ENCODE peak calls at places on chromosome 19, in four cellular contexts. H is gastrocnemius medialis, M is breast epithelium, X is tibial nerve. B is an unnamed sample. For H3K27me3 and H3K36me3, the result is how much of the 10 kb centered on the place peaks cover.

GRCh38 chr19:3366104-3366760 is at the start of gene NFIC:
- DNase-seq in X (peak), M (peak), H (peak), B (peak)

GRCh38 chr19:45922281-45922680 is 7.7 kb upstream of the NANOS2 start:
- DNase-seq in H (no peak), X (no peak), M (no peak), B (no peak)

GRCh38 chr19:44875666-44876418 is 15.2 kb upstream of the TOMM40 start:
- DNase-seq in X (no peak), M (no peak), H (no peak), B (no peak)

GRCh38 chr19:49328741-49329140 is 3.8 kb upstream of the SLC6A16 start:
- DNase-seq in X (no peak), H (no peak), M (no peak), B (no peak)

GRCh38 chr19:52600639-52601024 is 30.5 kb downstream of the ZNF701 start:
- DNase-seq in H (no peak), M (no peak), X (no peak), B (peak)

GRCh38 chr19:35518313-35518712 is 4.9 kb upstream of the DMKN start:
- DNase-seq in X (no peak), M (no peak), H (no peak), B (no peak)

GRCh38 chr19:2426661-2427322 is 594 bp downstream of the TIMM13 start:
- DNase-seq in M (no peak), H (peak), X (no peak), B (no peak)

GRCh38 chr19:35513975-35514809 is 743 bp upstream of the DMKN start:
- DNase-seq in H (no peak), X (no peak), M (no peak), B (no peak)

GRCh38 chr19:963401-964022 is 20.6 kb upstream of the WDR18 start:
- DNase-seq in H (no peak), M (no peak), X (no peak), B (peak)

GRCh38 chr19:32624410-32624809 is 43.4 kb downstream of the PDCD5 start:
- DNase-seq in M (no peak), H (no peak), X (no peak), B (no peak)

GRCh38 chr19:49231389-49231788 is 73.8 kb downstream of the TRPM4 start:
- DNase-seq in M (no peak), X (no peak), H (no peak), B (no peak)

GRCh38 chr19:17248011-17248776 is 2.5 kb upstream of the NR2F6 start:
- DNase-seq in H (no peak), X (no peak), M (no peak), B (no peak)

GRCh38 chr19:48815870-48816501 is 5.2 kb upstream of the BCAT2 start:
- DNase-seq in H (peak), M (no peak), X (no peak), B (no peak)

GRCh38 chr19:55490478-55491436 is 2.5 kb downstream of the SSC5D start:
- DNase-seq in H (no peak), X (no peak), M (no peak), B (peak)

GRCh38 chr19:55493650-55494171 is 5.5 kb downstream of the SSC5D start:
- DNase-seq in M (no peak), X (no peak), H (no peak), B (no peak)

GRCh38 chr19:55493052-55493649 is 4.9 kb downstream of the SSC5D start:
- DNase-seq in X (no peak), M (no peak), H (no peak), B (no peak)

GRCh38 chr19:55491546-55492360 is 3.5 kb downstream of the SSC5D start:
- DNase-seq in X (no peak), H (no peak), M (no peak), B (no peak)

DNA sequence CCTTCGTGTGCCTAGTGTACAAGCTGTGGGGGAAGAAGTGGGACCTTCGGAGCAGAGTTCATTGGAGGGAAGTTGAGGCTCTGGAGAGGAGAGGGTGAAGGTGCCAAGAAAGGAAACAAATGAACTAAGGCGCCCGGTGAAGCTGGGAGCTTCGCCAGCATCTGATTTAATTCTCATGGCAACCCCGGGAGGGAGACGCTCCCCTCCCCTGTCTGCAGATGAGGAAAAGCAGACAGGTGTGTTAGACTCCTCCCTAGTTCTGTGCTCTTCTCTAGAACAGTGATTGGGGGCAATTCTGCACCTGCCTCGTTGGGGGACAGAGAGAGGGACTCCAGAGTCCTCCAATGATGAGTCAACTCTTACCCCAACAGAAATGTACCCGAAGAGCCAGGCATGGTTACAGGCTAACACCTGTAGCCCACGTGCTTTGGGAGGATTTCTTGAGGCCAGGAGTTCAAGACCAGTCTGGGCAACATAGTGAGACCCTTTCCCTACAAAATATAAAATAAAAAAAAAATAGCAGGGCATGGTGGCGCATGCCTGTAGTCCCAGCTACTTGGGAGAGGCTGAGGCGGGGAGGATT is 4.2 kb downstream of the SSC5D start:
- DNase-seq in X (no peak), H (no peak), M (no peak), B (no peak)
- H3K27me3 ChIP-seq in X (under half), H (under half), M (under half), B (half or more)

GRCh38 chr19:19515764-19516519 is at the start of gene NDUFA13:
- DNase-seq in M (peak), X (peak), H (peak), B (peak)

GRCh38 chr19:19514215-19514633 is 1.1 kb downstream of the TSSK6 start:
- DNase-seq in X (no peak), H (peak), M (no peak), B (peak)

GRCh38 chr19:19513671-19514070 is 1.7 kb downstream of the TSSK6 start:
- DNase-seq in M (no peak), H (no peak), X (no peak), B (no peak)

GRCh38 chr19:19517235-19517619 is 1.2 kb downstream of the NDUFA13 start:
- DNase-seq in H (no peak), M (no peak), X (no peak), B (no peak)

DNA sequence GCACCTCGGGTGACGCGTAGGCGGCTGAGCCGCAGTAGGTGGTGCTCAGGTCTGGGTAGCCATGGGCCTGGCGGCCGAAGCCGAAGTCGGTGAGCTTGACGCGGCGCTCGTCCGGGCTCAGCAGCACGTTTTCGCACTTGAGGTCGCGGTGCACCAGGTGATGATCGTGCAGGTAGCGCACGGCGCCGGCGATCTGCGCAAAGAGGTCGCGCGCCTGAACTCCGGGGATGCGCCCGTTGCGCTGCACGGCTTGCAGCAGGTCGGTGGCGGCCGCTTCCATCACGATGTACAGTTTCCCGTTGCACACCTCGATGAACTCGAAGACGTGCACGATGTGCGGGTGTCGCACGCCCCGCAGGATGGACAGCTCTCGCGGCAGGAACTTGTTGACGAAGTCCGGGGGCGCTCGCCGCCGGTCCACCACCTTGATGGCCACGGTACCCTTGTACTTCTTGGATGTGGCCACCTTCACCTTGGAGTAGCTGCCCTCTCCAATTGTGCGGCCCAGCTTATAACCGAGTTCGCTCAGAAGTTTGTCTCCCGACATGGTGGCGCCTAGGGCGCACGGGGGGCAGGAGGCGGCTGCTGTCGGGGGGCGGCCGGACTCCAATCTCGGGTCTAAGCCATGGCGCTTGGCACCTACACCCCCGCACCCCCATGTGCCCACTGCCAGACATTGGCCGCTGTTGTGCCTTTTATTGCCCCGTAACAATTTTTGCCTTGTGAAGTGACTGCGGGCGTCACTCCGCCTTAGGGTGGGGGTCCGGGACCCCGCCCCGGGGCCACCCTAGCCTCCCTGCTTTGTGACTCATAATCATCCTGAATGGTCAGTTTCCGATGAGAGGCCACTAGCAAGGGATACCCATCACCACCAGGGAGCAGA is at the start of gene TSSK6:
- DNase-seq in M (no peak), X (no peak), H (no peak), B (no peak)
- TF ChIP-seq CTCF in M (no peak), X (no peak), H (no peak), B (no peak)

DNA sequence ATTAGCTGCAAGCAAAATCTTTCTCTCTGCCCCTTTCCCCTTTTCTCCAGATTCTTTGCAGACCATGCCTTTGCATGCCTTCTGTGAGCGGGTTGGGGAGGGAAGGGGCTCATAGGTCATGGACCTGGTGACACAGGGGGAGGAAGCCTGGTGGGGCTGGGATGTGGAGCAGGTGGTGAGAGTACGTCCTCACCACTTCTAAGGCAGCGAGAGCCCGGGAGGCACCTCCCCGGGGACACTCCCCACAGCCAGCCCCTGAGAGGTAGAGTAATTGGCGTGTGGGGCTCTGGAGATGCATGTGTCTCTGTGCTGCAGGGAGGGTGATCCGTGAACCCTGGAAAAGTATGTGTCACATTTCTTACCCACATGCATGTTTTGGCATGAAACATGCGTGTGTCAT is 42.5 kb upstream of the EHD2 start:
- DNase-seq in X (no peak), H (no peak), M (no peak), B (no peak)
- H3K36me3 ChIP-seq in X (under half), H (under half), M (under half), B (under half)

GRCh38 chr19:13623686-13624405 is 117.6 kb upstream of the CACNA1A start:
- DNase-seq in H (no peak), M (no peak), X (no peak), B (no peak)

GRCh38 chr19:13627531-13627930 is 121.3 kb upstream of the CACNA1A start:
- DNase-seq in H (no peak), X (no peak), M (no peak), B (no peak)

GRCh38 chr19:13619203-13619632 is 112.9 kb upstream of the CACNA1A start:
- DNase-seq in X (no peak), M (no peak), H (no peak), B (no peak)

GRCh38 chr19:13621413-13621812 is 115.1 kb upstream of the CACNA1A start:
- DNase-seq in M (no peak), X (no peak), H (no peak), B (no peak)

GRCh38 chr19:13622727-13623126 is 116.4 kb upstream of the CACNA1A start:
- DNase-seq in H (no peak), M (no peak), X (no peak), B (no peak)
- H3K27me3 ChIP-seq in H (under half), M (under half), X (under half), B (under half)

DNA sequence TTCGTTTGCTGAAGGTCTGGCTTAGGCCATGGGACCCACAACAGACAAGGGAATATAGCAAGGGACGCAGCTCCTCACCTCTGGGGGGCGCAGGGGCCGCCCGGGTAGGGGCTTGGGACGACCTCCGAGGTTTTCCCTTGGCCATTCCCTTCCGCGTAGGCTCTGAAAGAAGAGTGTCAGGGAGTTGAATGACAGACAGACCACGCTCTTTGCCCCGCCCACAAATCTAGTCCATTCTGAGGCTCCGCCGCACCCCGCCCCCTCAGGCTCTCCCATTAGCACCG is 11.4 kb upstream of the ZNF414 start:
- DNase-seq in H (no peak), X (no peak), M (no peak), B (no peak)
- TF ChIP-seq CTCF in H (no peak), X (no peak), M (no peak), B (no peak)

B was measured in left lung.